ENCODE peak calls at places on chromosomes 7 and 10, in eight cellular contexts. G is small intestine; J is RWPE1; O is CD8-positive, alpha-beta memory T cell; T is esophagus squamous epithelium; Y is thyroid gland; H is adrenal gland; X is upper lobe of right lung. R is an unnamed sample.

GRCh38 chr7:18038391-18038790 is 10.7 kb upstream of the PRPS1L1 start:
- DNase-seq in G (no peak), J (no peak), O (no peak), T (no peak), Y (no peak), H (no peak), X (no peak), R (no peak)

GRCh38 chr7:74479961-74480829 is 26.5 kb downstream of the GTF2IRD1 start:
- DNase-seq in G (peak; percentile 66), J (peak; percentile 64), O (no peak), T (no peak), Y (peak; percentile 89), H (peak; percentile 95), X (peak; percentile 89), R (peak; percentile 86)

GRCh38 chr10:33939892-33940291 is 605.4 kb upstream of the NRP1 start:
- DNase-seq in G (peak; percentile 1), J (peak; percentile 23), O (no peak), T (no peak), Y (no peak), H (no peak), X (no peak), R (no peak)

GRCh38 chr7:149764481-149765398 is 8.6 kb downstream of the ZNF467 start:
- DNase-seq in G (no peak), J (peak; percentile 15), O (no peak), T (no peak), Y (no peak), H (no peak), X (no peak), R (no peak)

GRCh38 chr7:92010215-92010614 is 69.6 kb downstream of the AKAP9 start:
- DNase-seq in G (no peak), J (peak; percentile 6), O (no peak), T (no peak), Y (no peak), H (no peak), X (no peak), R (no peak)

GRCh38 chr7:137844690-137845425 is 1.9 kb downstream of the DGKI start:
- DNase-seq in G (no peak), J (no peak), O (no peak), T (no peak), Y (no peak), H (no peak), X (no peak), R (no peak)

GRCh38 chr10:70715853-70716795 is 43.8 kb downstream of the ADAMTS14 start:
- DNase-seq in G (peak; percentile 28), J (peak; percentile 47), O (no peak), T (no peak), Y (no peak), H (peak; percentile 32), X (no peak), R (no peak)

GRCh38 chr10:63466168-63466935 is 575 bp upstream of the JMJD1C start:
- DNase-seq in G (peak; percentile 64), J (peak; percentile 49), O (no peak), T (no peak), Y (peak; percentile 67), H (no peak), X (no peak), R (peak; percentile 85)

GRCh38 chr10:71753091-71753959 is 20.0 kb downstream of the VSIR start:
- DNase-seq in G (peak; percentile 85), J (no peak), O (no peak), T (no peak), Y (peak; percentile 25), H (peak; percentile 76), X (peak; percentile 77), R (peak; percentile 90)

GRCh38 chr7:151725844-151726770 is 150.8 kb downstream of the PRKAG2 start:
- DNase-seq in G (no peak), J (no peak), O (no peak), T (no peak), Y (no peak), H (no peak), X (no peak), R (no peak)

GRCh38 chr7:151001546-151001945 is 10.7 kb downstream of the NOS3 start:
- DNase-seq in G (no peak), J (no peak), O (no peak), T (no peak), Y (no peak), H (no peak), X (no peak), R (no peak)

GRCh38 chr10:93711891-93712290 is 9.5 kb upstream of the FRA10AC1 start:
- DNase-seq in G (no peak), J (no peak), O (no peak), T (no peak), Y (no peak), H (no peak), X (no peak), R (no peak)

GRCh38 chr10:6054884-6055283 is 7.3 kb downstream of the IL2RA start:
- DNase-seq in G (no peak), J (no peak), O (no peak), T (no peak), Y (no peak), H (no peak), X (no peak), R (no peak)

GRCh38 chr7:113657603-113658002 is 261.2 kb downstream of the PPP1R3A start:
- DNase-seq in G (no peak), J (no peak), O (no peak), T (no peak), Y (no peak), H (no peak), X (no peak), R (no peak)

GRCh38 chr10:133336131-133337078 is at the start of gene CALY:
- DNase-seq in G (peak; percentile 34), J (peak; percentile 75), O (peak; percentile 84), T (no peak), Y (no peak), H (no peak), X (peak; percentile 77), R (peak; percentile 90)

GRCh38 chr7:139744768-139745250 is 33.0 kb downstream of the HIPK2 start:
- DNase-seq in G (no peak), J (no peak), O (no peak), T (no peak), Y (no peak), H (peak; percentile 44), X (no peak), R (no peak)

GRCh38 chr7:139743967-139744767 is 33.6 kb downstream of the HIPK2 start:
- DNase-seq in G (no peak), J (no peak), O (no peak), T (no peak), Y (no peak), H (no peak), X (no peak), R (no peak)

GRCh38 chr7:139745330-139746143 is 32.3 kb downstream of the HIPK2 start:
- DNase-seq in G (no peak), J (no peak), O (no peak), T (no peak), Y (no peak), H (no peak), X (no peak), R (no peak)

GRCh38 chr7:139741813-139742344 is 35.9 kb downstream of the HIPK2 start:
- DNase-seq in G (no peak), J (no peak), O (no peak), T (no peak), Y (no peak), H (no peak), X (no peak), R (no peak)

GRCh38 chr7:139743267-139743966 is 34.4 kb downstream of the HIPK2 start:
- DNase-seq in G (peak; percentile 44), J (no peak), O (no peak), T (no peak), Y (no peak), H (no peak), X (no peak), R (no peak)
- H3K27ac ChIP-seq in G (no peak overlapping the region), J (no peak overlapping the region), O (no peak overlapping the region), T (no peak overlapping the region), Y (no peak overlapping the region), H (no peak overlapping the region), X (no peak overlapping the region), R (no peak overlapping the region)

GRCh38 chr10:22824984-22825383 is 102.9 kb upstream of the ARMC3 start:
- DNase-seq in G (no peak), J (peak; percentile 53), O (no peak), T (no peak), Y (no peak), H (no peak), X (no peak), R (no peak)
- H3K27ac ChIP-seq in G (no peak overlapping the region), J (no peak overlapping the region), O (no peak overlapping the region), T (peak overlapping the region; percentile 70), Y (no peak overlapping the region), H (no peak overlapping the region), X (no peak overlapping the region), R (no peak overlapping the region)

GRCh38 chr10:3481000-3481335 is 304.0 kb downstream of the KLF6 start:
- DNase-seq in G (peak; percentile 74), J (no peak), O (no peak), T (no peak), Y (no peak), H (no peak), X (no peak), R (no peak)

GRCh38 chr10:3480281-3480999 is 304.6 kb downstream of the KLF6 start:
- DNase-seq in G (no peak), J (no peak), O (no peak), T (no peak), Y (no peak), H (no peak), X (no peak), R (no peak)

GRCh38 chr10:3478632-3479240 is 306.2 kb upstream of the PITRM1 start:
- DNase-seq in G (no peak), J (no peak), O (no peak), T (no peak), Y (no peak), H (no peak), X (no peak), R (no peak)

GRCh38 chr10:3482200-3482993 is 302.6 kb downstream of the KLF6 start:
- DNase-seq in G (peak; percentile 74), J (peak; percentile 87), O (no peak), T (no peak), Y (peak; percentile 70), H (peak; percentile 77), X (peak; percentile 69), R (no peak)

GRCh38 chr10:3481496-3481895 is 303.5 kb downstream of the KLF6 start:
- DNase-seq in G (no peak), J (no peak), O (no peak), T (no peak), Y (no peak), H (no peak), X (no peak), R (no peak)
- H3K27ac ChIP-seq in G (no peak overlapping the region), J (no peak overlapping the region), O (no peak overlapping the region), T (peak overlapping the region; percentile 84), Y (no peak overlapping the region), H (no peak overlapping the region), X (no peak overlapping the region), R (no peak overlapping the region)

GRCh38 chr10:92575961-92576360 is 2.1 kb upstream of the IDE start:
- DNase-seq in G (no peak), J (peak; percentile 70), O (no peak), T (no peak), Y (no peak), H (no peak), X (no peak), R (no peak)

GRCh38 chr10:92573798-92574544 is at the start of gene IDE:
- DNase-seq in G (peak; percentile 86), J (peak; percentile 91), O (peak; percentile 69), T (peak; percentile 43), Y (peak; percentile 90), H (peak; percentile 88), X (peak; percentile 95), R (peak; percentile 97)

GRCh38 chr10:92572362-92573090 is 1.4 kb downstream of the IDE start:
- DNase-seq in G (no peak), J (no peak), O (no peak), T (no peak), Y (peak; percentile 14), H (no peak), X (no peak), R (no peak)

GRCh38 chr10:92573091-92573797 is 649 bp downstream of the IDE start:
- DNase-seq in G (peak; percentile 25), J (peak; percentile 56), O (no peak), T (no peak), Y (peak; percentile 53), H (peak; percentile 65), X (no peak), R (peak; percentile 80)

GRCh38 chr10:92574545-92575377 is 868 bp upstream of the IDE start:
- DNase-seq in G (peak; percentile 41), J (peak; percentile 59), O (no peak), T (no peak), Y (no peak), H (no peak), X (no peak), R (no peak)
- H3K27ac ChIP-seq in G (peak overlapping the region; percentile 68), J (peak overlapping the region; percentile 94), O (peak overlapping the region; percentile 90), T (peak overlapping the region; percentile 96), Y (peak overlapping the region; percentile 32), H (peak overlapping the region; percentile 97), X (peak overlapping the region; percentile 91), R (peak overlapping the region; percentile 91)